ENCODE peak calls at places on chromosome 15, in eight cellular contexts. One of them, this sample, is unnamed.
A peak's percentile ranks its signal among the peaks of the same experiment; 100 is the strongest.

GRCh38 chr15:49645277-49645676 is 24.4 kb downstream of the DTWD1 start:
- DNase-seq in cardiac muscle cell: no peak
- DNase-seq in gastrocnemius medialis: no peak
- DNase-seq in stomach: no peak
- DNase-seq in fibroblast of lung: no peak
- DNase-seq in HCT116: no peak
- DNase-seq in A549: no peak
- DNase-seq in right cardiac atrium: no peak
- DNase-seq in this sample: no peak

GRCh38 chr15:47718474-47719440 is 1.5 kb downstream of the SEMA6D start:
- DNase-seq in cardiac muscle cell: peak; percentile 48
- DNase-seq in right cardiac atrium: peak; percentile 53
- DNase-seq in stomach: no peak
- DNase-seq in A549: no peak
- DNase-seq in fibroblast of lung: peak; percentile 15
- DNase-seq in gastrocnemius medialis: peak; percentile 34
- DNase-seq in HCT116: no peak
- DNase-seq in this sample: peak; percentile 19

GRCh38 chr15:84764585-84764984 is 16.2 kb downstream of the ZNF592 start:
- DNase-seq in A549: no peak
- DNase-seq in right cardiac atrium: no peak
- DNase-seq in cardiac muscle cell: no peak
- DNase-seq in gastrocnemius medialis: no peak
- DNase-seq in fibroblast of lung: no peak
- DNase-seq in stomach: no peak
- DNase-seq in HCT116: no peak
- DNase-seq in this sample: no peak

GRCh38 chr15:99449514-99449913 is 116.3 kb upstream of the MEF2A start:
- DNase-seq in gastrocnemius medialis: no peak
- DNase-seq in cardiac muscle cell: no peak
- DNase-seq in A549: no peak
- DNase-seq in HCT116: no peak
- DNase-seq in fibroblast of lung: peak; percentile 58
- DNase-seq in stomach: no peak
- DNase-seq in right cardiac atrium: no peak
- DNase-seq in this sample: no peak

GRCh38 chr15:66720206-66721010 is 18.4 kb downstream of the SMAD6 start:
- DNase-seq in gastrocnemius medialis: no peak
- DNase-seq in cardiac muscle cell: no peak
- DNase-seq in A549: peak; percentile 44
- DNase-seq in fibroblast of lung: peak; percentile 84
- DNase-seq in HCT116: no peak
- DNase-seq in stomach: peak; percentile 39
- DNase-seq in right cardiac atrium: peak; percentile 67
- DNase-seq in this sample: no peak

GRCh38 chr15:58521293-58521991 is 89.7 kb downstream of the LIPC start:
- DNase-seq in stomach: no peak
- DNase-seq in A549: peak; percentile 66
- DNase-seq in cardiac muscle cell: no peak
- DNase-seq in gastrocnemius medialis: peak; percentile 29
- DNase-seq in right cardiac atrium: peak; percentile 71
- DNase-seq in HCT116: peak; percentile 34
- DNase-seq in fibroblast of lung: peak; percentile 82
- DNase-seq in this sample: no peak

GRCh38 chr15:56322444-56322843 is 42.8 kb upstream of the TEX9 start:
- DNase-seq in fibroblast of lung: no peak
- DNase-seq in right cardiac atrium: no peak
- DNase-seq in HCT116: no peak
- DNase-seq in stomach: no peak
- DNase-seq in cardiac muscle cell: no peak
- DNase-seq in gastrocnemius medialis: no peak
- DNase-seq in A549: no peak
- DNase-seq in this sample: no peak

GRCh38 chr15:62498711-62499110 is 333.6 kb upstream of the C2CD4B start:
- DNase-seq in fibroblast of lung: peak; percentile 66
- DNase-seq in gastrocnemius medialis: no peak
- DNase-seq in stomach: no peak
- DNase-seq in cardiac muscle cell: no peak
- DNase-seq in A549: no peak
- DNase-seq in HCT116: no peak
- DNase-seq in right cardiac atrium: no peak
- DNase-seq in this sample: peak; percentile 46

GRCh38 chr15:38545179-38545578 is 19.4 kb downstream of the RASGRP1 start:
- DNase-seq in HCT116: no peak
- DNase-seq in fibroblast of lung: peak; percentile 31
- DNase-seq in A549: no peak
- DNase-seq in stomach: no peak
- DNase-seq in gastrocnemius medialis: no peak
- DNase-seq in right cardiac atrium: no peak
- DNase-seq in cardiac muscle cell: no peak
- DNase-seq in this sample: no peak

DNA sequence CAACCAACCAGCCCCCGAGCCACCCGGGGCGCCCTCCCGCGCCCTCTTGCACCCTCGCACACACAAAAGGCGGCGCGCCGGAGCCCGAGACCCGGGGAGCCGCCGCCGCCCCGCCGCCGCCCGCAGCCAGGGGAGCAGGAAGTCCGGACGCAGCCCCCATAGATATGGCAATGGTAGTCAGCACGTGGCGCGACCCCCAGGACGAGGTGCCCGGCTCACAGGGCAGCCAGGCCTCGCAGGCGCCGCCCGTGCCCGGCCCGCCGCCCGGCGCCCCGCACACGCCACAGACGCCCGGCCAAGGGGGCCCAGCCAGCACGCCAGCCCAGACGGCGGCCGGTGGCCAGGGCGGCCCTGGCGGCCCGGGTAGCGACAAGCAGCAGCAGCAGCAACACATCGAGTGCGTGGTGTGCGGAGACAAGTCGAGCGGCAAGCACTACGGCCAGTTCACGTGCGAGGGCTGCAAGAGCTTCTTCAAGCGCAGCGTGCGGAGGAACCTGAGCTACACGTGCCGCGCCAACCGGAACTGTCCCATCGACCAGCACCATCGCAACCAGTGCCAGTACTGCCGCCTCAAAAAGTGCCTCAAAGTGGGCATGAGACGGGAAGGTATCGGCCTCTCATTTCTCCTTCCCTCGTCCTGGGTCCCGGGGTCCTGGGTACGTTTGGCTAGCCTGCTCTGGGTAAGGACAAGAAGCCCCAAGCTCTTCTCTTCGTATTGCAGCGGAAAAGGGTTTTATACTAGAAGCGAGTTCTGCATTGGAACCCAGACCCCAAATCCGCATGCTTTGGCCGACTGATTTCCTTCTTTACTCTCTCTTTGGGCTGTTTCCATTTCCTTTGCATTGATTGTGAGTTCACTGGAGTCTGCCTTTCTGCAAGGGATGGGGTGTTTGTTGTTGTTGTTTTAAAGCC is 1.7 kb downstream of the NR2F2 start:
- DNase-seq in A549: peak; percentile 79
- DNase-seq in gastrocnemius medialis: peak; percentile 79
- DNase-seq in fibroblast of lung: peak; percentile 58
- DNase-seq in right cardiac atrium: peak; percentile 81
- DNase-seq in cardiac muscle cell: peak; percentile 56
- DNase-seq in HCT116: no peak
- DNase-seq in stomach: no peak
- DNase-seq in this sample: no peak
- H3K4me1 ChIP-seq in A549: peaks cover 48% of the 10 kb centered on the region
- H3K4me1 ChIP-seq in gastrocnemius medialis: peaks cover 13% of the 10 kb centered on the region
- H3K4me1 ChIP-seq in fibroblast of lung: peaks cover 3% of the 10 kb centered on the region
- H3K4me1 ChIP-seq in right cardiac atrium: no peaks in the 10 kb centered on the region
- H3K4me1 ChIP-seq in cardiac muscle cell: no peaks in the 10 kb centered on the region
- H3K4me1 ChIP-seq in HCT116: peaks cover 39% of the 10 kb centered on the region
- H3K4me1 ChIP-seq in stomach: peaks cover 23% of the 10 kb centered on the region
- H3K4me1 ChIP-seq in this sample: peaks cover 38% of the 10 kb centered on the region

GRCh38 chr15:41278319-41278718 is 47.3 kb downstream of the CHP1 start:
- DNase-seq in cardiac muscle cell: no peak
- DNase-seq in stomach: no peak
- DNase-seq in right cardiac atrium: no peak
- DNase-seq in A549: no peak
- DNase-seq in HCT116: no peak
- DNase-seq in fibroblast of lung: no peak
- DNase-seq in gastrocnemius medialis: no peak
- DNase-seq in this sample: no peak
- H3K4me1 ChIP-seq in cardiac muscle cell: no peaks in the 10 kb centered on the region
- H3K4me1 ChIP-seq in stomach: peaks cover 6% of the 10 kb centered on the region
- H3K4me1 ChIP-seq in right cardiac atrium: no peaks in the 10 kb centered on the region
- H3K4me1 ChIP-seq in A549: peaks cover 32% of the 10 kb centered on the region
- H3K4me1 ChIP-seq in HCT116: peaks cover 2% of the 10 kb centered on the region
- H3K4me1 ChIP-seq in fibroblast of lung: peaks cover 9% of the 10 kb centered on the region
- H3K4me1 ChIP-seq in gastrocnemius medialis: no peaks in the 10 kb centered on the region
- H3K4me1 ChIP-seq in this sample: peaks cover 6% of the 10 kb centered on the region

DNA sequence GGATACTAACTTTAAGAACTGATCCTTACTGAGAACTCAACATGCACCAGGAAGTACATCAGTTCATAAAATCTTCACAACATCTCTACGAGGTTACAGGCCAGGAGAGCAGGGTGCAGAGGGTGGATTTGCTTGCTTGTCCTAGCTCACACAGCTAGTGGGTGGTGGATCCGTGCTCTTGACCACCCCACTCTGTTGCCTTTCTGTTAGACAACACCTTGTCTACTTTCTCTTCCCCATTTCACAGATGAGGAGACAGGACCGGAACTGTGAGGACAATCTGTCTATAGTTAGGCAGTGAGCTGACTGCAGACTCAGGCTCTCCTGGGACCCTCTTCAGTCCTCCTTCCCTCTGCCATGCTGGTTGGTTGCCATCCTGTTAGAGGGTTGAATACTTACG is 221.7 kb upstream of the TLE3 start:
- DNase-seq in A549: no peak
- DNase-seq in stomach: no peak
- DNase-seq in cardiac muscle cell: no peak
- DNase-seq in right cardiac atrium: no peak
- DNase-seq in HCT116: no peak
- DNase-seq in gastrocnemius medialis: no peak
- DNase-seq in fibroblast of lung: no peak
- DNase-seq in this sample: peak; percentile 5
- H3K4me1 ChIP-seq in A549: peaks cover 9% of the 10 kb centered on the region
- H3K4me1 ChIP-seq in stomach: peaks cover 61% of the 10 kb centered on the region
- H3K4me1 ChIP-seq in cardiac muscle cell: no peaks in the 10 kb centered on the region
- H3K4me1 ChIP-seq in right cardiac atrium: peaks cover 22% of the 10 kb centered on the region
- H3K4me1 ChIP-seq in HCT116: no peaks in the 10 kb centered on the region
- H3K4me1 ChIP-seq in gastrocnemius medialis: peaks cover 13% of the 10 kb centered on the region
- H3K4me1 ChIP-seq in fibroblast of lung: peaks cover 44% of the 10 kb centered on the region
- H3K4me1 ChIP-seq in this sample: no peaks in the 10 kb centered on the region

GRCh38 chr15:65382921-65383320 is 5.1 kb upstream of the IGDCC3 start:
- DNase-seq in fibroblast of lung: no peak
- DNase-seq in gastrocnemius medialis: no peak
- DNase-seq in stomach: no peak
- DNase-seq in cardiac muscle cell: no peak
- DNase-seq in HCT116: no peak
- DNase-seq in A549: no peak
- DNase-seq in right cardiac atrium: no peak
- DNase-seq in this sample: no peak
- H3K4me1 ChIP-seq in fibroblast of lung: peaks cover 3% of the 10 kb centered on the region
- H3K4me1 ChIP-seq in gastrocnemius medialis: peaks cover 7% of the 10 kb centered on the region
- H3K4me1 ChIP-seq in stomach: peaks cover 25% of the 10 kb centered on the region
- H3K4me1 ChIP-seq in cardiac muscle cell: peaks cover 3% of the 10 kb centered on the region
- H3K4me1 ChIP-seq in HCT116: peaks cover 8% of the 10 kb centered on the region
- H3K4me1 ChIP-seq in A549: peaks cover 16% of the 10 kb centered on the region
- H3K4me1 ChIP-seq in right cardiac atrium: peaks cover 2% of the 10 kb centered on the region
- H3K4me1 ChIP-seq in this sample: peaks cover 20% of the 10 kb centered on the region

GRCh38 chr15:51837784-51838183 is 8.3 kb downstream of the TMOD3 start:
- DNase-seq in right cardiac atrium: no peak
- DNase-seq in stomach: no peak
- DNase-seq in A549: peak; percentile 64
- DNase-seq in cardiac muscle cell: no peak
- DNase-seq in gastrocnemius medialis: no peak
- DNase-seq in fibroblast of lung: peak; percentile 55
- DNase-seq in HCT116: no peak
- DNase-seq in this sample: no peak
- H3K4me1 ChIP-seq in right cardiac atrium: peaks cover 24% of the 10 kb centered on the region
- H3K4me1 ChIP-seq in stomach: peaks cover 72% of the 10 kb centered on the region
- H3K4me1 ChIP-seq in A549: peaks cover 92% of the 10 kb centered on the region
- H3K4me1 ChIP-seq in cardiac muscle cell: peaks cover 14% of the 10 kb centered on the region
- H3K4me1 ChIP-seq in gastrocnemius medialis: peaks cover 28% of the 10 kb centered on the region
- H3K4me1 ChIP-seq in fibroblast of lung: peaks cover 12% of the 10 kb centered on the region
- H3K4me1 ChIP-seq in HCT116: peaks cover 59% of the 10 kb centered on the region
- H3K4me1 ChIP-seq in this sample: peaks cover 35% of the 10 kb centered on the region

GRCh38 chr15:77993374-77993911 is 84.1 kb downstream of the TBC1D2B start:
- DNase-seq in fibroblast of lung: no peak
- DNase-seq in cardiac muscle cell: no peak
- DNase-seq in HCT116: no peak
- DNase-seq in A549: no peak
- DNase-seq in stomach: no peak
- DNase-seq in right cardiac atrium: peak; percentile 59
- DNase-seq in gastrocnemius medialis: peak; percentile 18
- DNase-seq in this sample: no peak
- H3K4me1 ChIP-seq in fibroblast of lung: peaks cover 41% of the 10 kb centered on the region
- H3K4me1 ChIP-seq in cardiac muscle cell: peaks cover 41% of the 10 kb centered on the region
- H3K4me1 ChIP-seq in HCT116: peaks cover 11% of the 10 kb centered on the region
- H3K4me1 ChIP-seq in A549: peaks cover 43% of the 10 kb centered on the region
- H3K4me1 ChIP-seq in stomach: peaks cover 66% of the 10 kb centered on the region
- H3K4me1 ChIP-seq in right cardiac atrium: peaks cover 23% of the 10 kb centered on the region
- H3K4me1 ChIP-seq in gastrocnemius medialis: peaks cover 51% of the 10 kb centered on the region
- H3K4me1 ChIP-seq in this sample: no peaks in the 10 kb centered on the region

GRCh38 chr15:73985101-73985873 is 6.8 kb downstream of the STOML1 start:
- DNase-seq in stomach: no peak
- DNase-seq in cardiac muscle cell: no peak
- DNase-seq in HCT116: no peak
- DNase-seq in gastrocnemius medialis: no peak
- DNase-seq in A549: no peak
- DNase-seq in right cardiac atrium: no peak
- DNase-seq in fibroblast of lung: peak; percentile 73
- DNase-seq in this sample: no peak

GRCh38 chr15:73988075-73988969 is 3.8 kb downstream of the STOML1 start:
- DNase-seq in A549: peak; percentile 38
- DNase-seq in gastrocnemius medialis: no peak
- DNase-seq in HCT116: no peak
- DNase-seq in fibroblast of lung: peak; percentile 66
- DNase-seq in stomach: no peak
- DNase-seq in right cardiac atrium: no peak
- DNase-seq in cardiac muscle cell: no peak
- DNase-seq in this sample: no peak

GRCh38 chr15:73987646-73988045 is 4.4 kb downstream of the STOML1 start:
- DNase-seq in right cardiac atrium: no peak
- DNase-seq in HCT116: no peak
- DNase-seq in cardiac muscle cell: no peak
- DNase-seq in gastrocnemius medialis: no peak
- DNase-seq in fibroblast of lung: no peak
- DNase-seq in A549: no peak
- DNase-seq in stomach: no peak
- DNase-seq in this sample: no peak

GRCh38 chr15:73986055-73986775 is 5.9 kb downstream of the STOML1 start:
- DNase-seq in cardiac muscle cell: no peak
- DNase-seq in right cardiac atrium: no peak
- DNase-seq in stomach: no peak
- DNase-seq in fibroblast of lung: no peak
- DNase-seq in HCT116: no peak
- DNase-seq in gastrocnemius medialis: no peak
- DNase-seq in A549: no peak
- DNase-seq in this sample: no peak

GRCh38 chr15:73986776-73987056 is 5.4 kb downstream of the STOML1 start:
- DNase-seq in A549: no peak
- DNase-seq in right cardiac atrium: no peak
- DNase-seq in fibroblast of lung: no peak
- DNase-seq in gastrocnemius medialis: no peak
- DNase-seq in cardiac muscle cell: no peak
- DNase-seq in HCT116: no peak
- DNase-seq in stomach: no peak
- DNase-seq in this sample: no peak
- H3K4me1 ChIP-seq in A549: peaks cover 44% of the 10 kb centered on the region
- H3K4me1 ChIP-seq in right cardiac atrium: peaks cover 46% of the 10 kb centered on the region
- H3K4me1 ChIP-seq in fibroblast of lung: peaks cover 70% of the 10 kb centered on the region
- H3K4me1 ChIP-seq in gastrocnemius medialis: peaks cover 92% of the 10 kb centered on the region
- H3K4me1 ChIP-seq in cardiac muscle cell: peaks cover 14% of the 10 kb centered on the region
- H3K4me1 ChIP-seq in HCT116: peaks cover 37% of the 10 kb centered on the region
- H3K4me1 ChIP-seq in stomach: peaks cover 81% of the 10 kb centered on the region
- H3K4me1 ChIP-seq in this sample: peaks cover 6% of the 10 kb centered on the region